ENCODE peak calls at places on chromosomes 13 and 19, in seven cellular contexts. Y, G, H, M, V, L and J are unnamed samples.

GRCh38 chr13:51262501-51263211 is 40.5 kb downstream of the FAM124A start:
- DNase-seq in H (no peak), Y (no peak), G (peak; percentile 20), V (no peak), M (no peak), L (no peak), J (no peak)

GRCh38 chr13:32247887-32248286 is 67.3 kb downstream of the ZAR1L start:
- DNase-seq in G (no peak), L (no peak), H (no peak), V (no peak), Y (no peak), M (no peak), J (no peak)

GRCh38 chr13:40974460-40975407 is 44.4 kb downstream of the ELF1 start:
- DNase-seq in H (no peak), L (peak; percentile 51), Y (no peak), V (peak; percentile 90), M (no peak), G (peak; percentile 65), J (no peak)

GRCh38 chr13:49652691-49653305 is 24.5 kb downstream of the ARL11 start:
- DNase-seq in M (no peak), V (peak; percentile 64), H (peak; percentile 30), Y (no peak), L (no peak), G (peak; percentile 60), J (no peak)

GRCh38 chr13:76948139-76948538 is at the start of gene ACOD1:
- DNase-seq in V (no peak), Y (no peak), H (no peak), G (no peak), L (no peak), M (no peak), J (no peak)

GRCh38 chr19:44748426-44749254 is at the start of gene BCL3:
- DNase-seq in H (peak; percentile 80), Y (peak; percentile 81), V (peak; percentile 87), G (peak; percentile 68), M (peak; percentile 35), L (no peak), J (peak; percentile 87)

GRCh38 chr19:34982275-34982674 is 17.8 kb upstream of the GRAMD1A start:
- DNase-seq in G (no peak), M (no peak), L (no peak), H (no peak), V (no peak), Y (no peak), J (no peak)

GRCh38 chr13:40271931-40272775 is 394.3 kb downstream of the FOXO1 start:
- DNase-seq in L (peak; percentile 93), H (peak; percentile 49), Y (no peak), M (no peak), V (no peak), G (no peak), J (peak; percentile 23)

GRCh38 chr19:51103811-51104470 is 4.3 kb downstream of the CTU1 start:
- DNase-seq in H (no peak), M (no peak), L (no peak), Y (no peak), V (no peak), G (no peak), J (no peak)

GRCh38 chr13:32537580-32538233 is 888 bp downstream of the N4BP2L2 start:
- DNase-seq in G (no peak), L (peak; percentile 7), H (peak; percentile 26), Y (peak; percentile 19), V (peak; percentile 4), M (peak; percentile 1), J (peak; percentile 32)

GRCh38 chr13:51270606-51271005 is 48.4 kb downstream of the FAM124A start:
- DNase-seq in M (no peak), V (no peak), G (no peak), Y (no peak), H (no peak), L (no peak), J (no peak)

GRCh38 chr13:99067160-99067985 is 89.5 kb upstream of the DOCK9 start:
- DNase-seq in G (no peak), Y (no peak), M (no peak), L (peak; percentile 94), V (no peak), H (no peak), J (no peak)

GRCh38 chr19:44876930-44877530 is 14.0 kb upstream of the TOMM40 start:
- DNase-seq in H (no peak), V (no peak), M (no peak), L (peak; percentile 28), Y (no peak), G (no peak), J (no peak)

GRCh38 chr19:50312967-50313811 is 16.0 kb downstream of the KCNC3 start:
- DNase-seq in V (no peak), G (no peak), M (no peak), Y (no peak), H (no peak), L (no peak), J (peak; percentile 44)

GRCh38 chr19:48887861-48888612 is 10.5 kb downstream of the TULP2 start:
- DNase-seq in V (no peak), M (no peak), L (no peak), G (no peak), Y (no peak), H (no peak), J (no peak)

GRCh38 chr13:113667771-113668490 is 912 bp downstream of the GRK1 start:
- DNase-seq in Y (no peak), H (peak; percentile 23), M (no peak), L (no peak), G (no peak), V (no peak), J (peak; percentile 35)

GRCh38 chr19:35509861-35510625 is 3.4 kb downstream of the DMKN start:
- DNase-seq in M (peak; percentile 56), H (peak; percentile 90), L (peak; percentile 21), Y (peak; percentile 42), G (peak; percentile 93), V (peak; percentile 66), J (peak; percentile 86)

GRCh38 chr19:9431475-9431874 is 3.9 kb downstream of the ZNF266 start:
- DNase-seq in G (peak; percentile 4), V (peak; percentile 3), L (no peak), M (no peak), Y (no peak), H (no peak), J (no peak)

GRCh38 chr19:21439372-21439771 is 42.4 kb downstream of the ZNF493 start:
- DNase-seq in M (no peak), G (no peak), L (no peak), Y (no peak), V (no peak), H (peak; percentile 62), J (peak; percentile 43)

GRCh38 chr19:3459322-3459881 is 20.9 kb downstream of the SMIM24 start:
- DNase-seq in M (no peak), V (no peak), L (peak; percentile 97), H (peak; percentile 62), G (peak; percentile 60), Y (no peak), J (peak; percentile 93)

GRCh38 chr19:17424743-17425365 is 5.0 kb downstream of the MVB12A start:
- DNase-seq in V (no peak), L (peak; percentile 36), Y (no peak), G (peak; percentile 92), M (no peak), H (no peak), J (peak; percentile 39)

GRCh38 chr19:42424712-42425131 is 2.5 kb downstream of the LIPE start:
- DNase-seq in V (no peak), G (no peak), Y (no peak), M (no peak), L (no peak), H (no peak), J (no peak)

GRCh38 chr19:10789876-10790275 is 46.1 kb downstream of the TMED1 start:
- DNase-seq in L (no peak), V (peak; percentile 73), M (no peak), G (no peak), H (no peak), Y (no peak), J (no peak)

GRCh38 chr19:11096210-11096841 is 7.1 kb downstream of the LDLR start:
- DNase-seq in G (no peak), L (peak; percentile 77), Y (no peak), V (peak; percentile 52), M (no peak), H (no peak), J (no peak)

GRCh38 chr19:32232449-32232848 is 113.0 kb upstream of the ZNF507 start:
- DNase-seq in L (no peak), H (no peak), Y (no peak), M (no peak), G (no peak), V (no peak), J (no peak)

GRCh38 chr19:5355076-5355475 is 14.5 kb upstream of the PTPRS start:
- DNase-seq in V (no peak), M (no peak), G (no peak), Y (no peak), H (no peak), L (no peak), J (no peak)

GRCh38 chr13:97742084-97742483 is 211.4 kb upstream of the IPO5 start:
- DNase-seq in M (no peak), Y (no peak), G (no peak), L (no peak), V (no peak), H (no peak), J (no peak)

DNA sequence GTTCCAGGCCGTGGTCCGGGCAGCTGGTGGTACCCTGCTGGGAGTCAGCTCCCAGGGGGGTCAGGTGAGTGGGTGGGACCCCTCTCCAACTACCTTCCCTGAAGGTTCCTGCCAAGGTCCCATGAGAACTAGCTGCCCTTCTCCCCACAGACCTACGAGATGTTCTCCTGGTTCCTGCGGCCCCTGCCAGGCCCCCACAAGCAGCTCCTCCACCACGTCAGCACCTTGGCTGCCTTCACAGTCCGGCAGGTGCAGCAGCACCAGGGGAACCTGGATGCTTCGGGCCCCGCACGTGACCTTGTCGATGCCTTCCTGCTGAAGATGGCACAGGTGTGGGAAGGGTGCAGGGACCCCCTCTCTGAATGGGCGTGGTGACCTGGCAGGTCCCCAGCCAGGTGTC is 5.5 kb downstream of the CYP2S1 start:
- DNase-seq in V (no peak), H (no peak), L (no peak), Y (no peak), G (no peak), M (no peak), J (no peak)
- H3K27ac ChIP-seq in V (no peak overlapping the region), H (no peak overlapping the region), L (no peak overlapping the region), Y (no peak overlapping the region), G (no peak overlapping the region), M (no peak overlapping the region), J (no peak overlapping the region)

DNA sequence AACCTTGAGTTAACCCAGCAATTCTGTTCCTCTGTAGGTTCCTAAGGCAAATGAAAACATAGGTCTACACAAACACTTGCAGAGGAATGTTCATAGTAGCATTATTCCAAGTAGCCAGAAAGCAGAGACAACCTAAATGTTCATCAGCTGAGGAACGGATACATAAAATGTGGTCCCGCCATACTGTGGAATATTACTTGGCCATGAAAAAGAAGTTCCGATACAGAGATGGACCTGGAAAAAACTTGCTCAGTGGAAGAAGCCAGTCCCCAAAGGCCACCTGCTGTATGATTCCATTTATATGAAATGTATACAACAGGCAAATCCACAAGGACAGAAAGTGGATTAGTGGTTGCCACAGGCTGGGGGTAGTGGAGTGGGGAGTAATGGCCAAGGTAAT is 53.0 kb downstream of the ARHGEF18 start:
- DNase-seq in L (no peak), G (no peak), V (no peak), H (no peak), M (no peak), Y (no peak), J (no peak)
- H3K27me3 ChIP-seq in L (no peaks in the 10 kb centered on the region), G (no peaks in the 10 kb centered on the region), V (no peaks in the 10 kb centered on the region), H (no peaks in the 10 kb centered on the region), M (no peaks in the 10 kb centered on the region), Y (no peaks in the 10 kb centered on the region), J (no peaks in the 10 kb centered on the region)

GRCh38 chr19:58429745-58430144 is 10.2 kb downstream of the ZNF132 start:
- DNase-seq in H (no peak), V (no peak), G (no peak), L (no peak), Y (no peak), M (no peak), J (no peak)
- H3K9me3 ChIP-seq in H (peaks cover 62% of the 10 kb centered on the region), V (peaks cover 5% of the 10 kb centered on the region), G (no peaks in the 10 kb centered on the region), L (peaks cover 19% of the 10 kb centered on the region), Y (peaks cover 47% of the 10 kb centered on the region), M (peaks cover 57% of the 10 kb centered on the region), J (peaks cover 29% of the 10 kb centered on the region)

GRCh38 chr13:24215732-24216131 is 55.2 kb downstream of the SPATA13 start:
- DNase-seq in L (peak; percentile 79), M (no peak), Y (no peak), H (peak; percentile 63), G (no peak), V (no peak), J (peak; percentile 78)
- H3K27ac ChIP-seq in L (no peak overlapping the region), M (no peak overlapping the region), Y (no peak overlapping the region), H (peak overlapping the region; percentile 34), G (no peak overlapping the region), V (no peak overlapping the region), J (peak overlapping the region; percentile 31)